ENCODE peak calls at places on chromosomes 5 and 9, in seven cellular contexts. G is HCT116; L is aorta; E is H1; A is CD4-positive, alpha-beta memory T cell; J is right cardiac atrium; O is brain microvascular endothelial cell. M is an unnamed sample.

GRCh38 chr5:145829708-145830361 is 5.3 kb downstream of the PRELID2 start:
- DNase-seq in G (no peak), L (no peak), E (no peak), A (no peak), J (no peak), O (no peak), M (no peak)

GRCh38 chr5:32027093-32027716 is 146.9 kb downstream of the GOLPH3 start:
- DNase-seq in G (no peak), L (no peak), E (no peak), A (no peak), J (no peak), O (no peak), M (no peak)

GRCh38 chr5:99771296-99771695 is 763.9 kb upstream of the FAM174A start:
- DNase-seq in G (no peak), L (no peak), E (no peak), A (no peak), J (no peak), O (no peak), M (no peak)

GRCh38 chr5:82356808-82357671 is 78.9 kb upstream of the RPS23 start:
- DNase-seq in G (peak; percentile 98), L (peak; percentile 90), E (no peak), A (peak; percentile 90), J (peak; percentile 92), O (peak; percentile 96), M (peak; percentile 98)

GRCh38 chr9:70291446-70291845 is 32.7 kb downstream of the SMC5 start:
- DNase-seq in G (no peak), L (no peak), E (no peak), A (no peak), J (no peak), O (no peak), M (no peak)

GRCh38 chr5:160439205-160439600 is 17.5 kb downstream of the PTTG1 start:
- DNase-seq in G (peak; percentile 66), L (peak; percentile 95), E (peak; percentile 83), A (peak; percentile 82), J (peak; percentile 82), O (peak; percentile 89), M (no peak)

GRCh38 chr5:78056901-78057514 is 237.5 kb downstream of the AP3B1 start:
- DNase-seq in G (no peak), L (no peak), E (no peak), A (no peak), J (no peak), O (peak; percentile 16), M (no peak)

GRCh38 chr5:64637144-64637543 is 53.2 kb upstream of the SHISAL2B start:
- DNase-seq in G (no peak), L (no peak), E (no peak), A (no peak), J (no peak), O (no peak), M (no peak)

GRCh38 chr5:10232386-10232785 is 17.3 kb downstream of the ATPSCKMT start:
- DNase-seq in G (no peak), L (no peak), E (no peak), A (no peak), J (no peak), O (no peak), M (no peak)

GRCh38 chr5:192691-192969 is 1.3 kb downstream of the LRRC14B start:
- DNase-seq in G (no peak), L (no peak), E (no peak), A (no peak), J (no peak), O (no peak), M (no peak)

GRCh38 chr9:98665511-98665910 is 43.2 kb downstream of the GABBR2 start:
- DNase-seq in G (no peak), L (no peak), E (no peak), A (no peak), J (no peak), O (no peak), M (no peak)

GRCh38 chr9:93587651-93588347 is 11.4 kb downstream of the PHF2 start:
- DNase-seq in G (no peak), L (peak; percentile 67), E (no peak), A (no peak), J (no peak), O (no peak), M (no peak)

GRCh38 chr9:116087246-116087645 is 66.3 kb upstream of the PAPPA start:
- DNase-seq in G (no peak), L (no peak), E (no peak), A (no peak), J (peak; percentile 39), O (peak; percentile 59), M (peak; percentile 77)

GRCh38 chr9:114069476-114070187 is 8.5 kb downstream of the AMBP start:
- DNase-seq in G (no peak), L (peak; percentile 39), E (no peak), A (no peak), J (no peak), O (no peak), M (no peak)

GRCh38 chr5:129379406-129379805 is 80.7 kb upstream of the ADAMTS19 start:
- DNase-seq in G (no peak), L (no peak), E (no peak), A (no peak), J (no peak), O (no peak), M (no peak)

GRCh38 chr5:150134198-150134588 is 21.5 kb downstream of the PDGFRB start:
- DNase-seq in G (no peak), L (no peak), E (no peak), A (no peak), J (no peak), O (no peak), M (no peak)

GRCh38 chr5:149886697-149887470 is 57.7 kb downstream of the PDE6A start:
- DNase-seq in G (no peak), L (no peak), E (no peak), A (no peak), J (no peak), O (peak; percentile 31), M (no peak)

GRCh38 chr5:149030392-149030791 is 32.5 kb downstream of the SH3TC2 start:
- DNase-seq in G (no peak), L (no peak), E (no peak), A (no peak), J (no peak), O (peak; percentile 24), M (peak; percentile 26)

GRCh38 chr9:79213417-79214125 is 358.2 kb upstream of the TLE4 start:
- DNase-seq in G (no peak), L (no peak), E (no peak), A (no peak), J (no peak), O (peak; percentile 26), M (no peak)

GRCh38 chr9:110128664-110129329 is 79.2 kb downstream of the C9orf152 start:
- DNase-seq in G (no peak), L (no peak), E (no peak), A (no peak), J (no peak), O (peak; percentile 49), M (no peak)

GRCh38 chr9:21974542-21975409 is 19.4 kb downstream of the CDKN2A start:
- DNase-seq in G (peak; percentile 29), L (peak; percentile 79), E (peak; percentile 81), A (peak; percentile 32), J (peak; percentile 30), O (peak; percentile 80), M (no peak)

GRCh38 chr9:106621299-106621920 is 241.6 kb upstream of the ZNF462 start:
- DNase-seq in G (no peak), L (no peak), E (peak; percentile 15), A (no peak), J (no peak), O (no peak), M (no peak)

GRCh38 chr5:94618029-94618492 is 343 bp downstream of the KIAA0825 start:
- DNase-seq in G (peak; percentile 36), L (peak; percentile 80), E (no peak), A (no peak), J (peak; percentile 72), O (peak; percentile 53), M (no peak)

GRCh38 chr5:178314066-178314660 is 81.6 kb upstream of the PHYKPL start:
- DNase-seq in G (no peak), L (peak; percentile 51), E (no peak), A (no peak), J (no peak), O (no peak), M (no peak)

GRCh38 chr9:84001621-84002020 is 21.0 kb downstream of the RMI1 start:
- DNase-seq in G (no peak), L (no peak), E (no peak), A (no peak), J (no peak), O (no peak), M (no peak)

GRCh38 chr5:16797949-16798348 is 138.1 kb downstream of the MYO10 start:
- DNase-seq in G (no peak), L (no peak), E (no peak), A (no peak), J (no peak), O (no peak), M (no peak)

GRCh38 chr5:139710370-139711066 is 62.4 kb downstream of the CXXC5 start:
- DNase-seq in G (no peak), L (peak; percentile 90), E (no peak), A (peak; percentile 76), J (peak; percentile 66), O (peak; percentile 63), M (no peak)

DNA sequence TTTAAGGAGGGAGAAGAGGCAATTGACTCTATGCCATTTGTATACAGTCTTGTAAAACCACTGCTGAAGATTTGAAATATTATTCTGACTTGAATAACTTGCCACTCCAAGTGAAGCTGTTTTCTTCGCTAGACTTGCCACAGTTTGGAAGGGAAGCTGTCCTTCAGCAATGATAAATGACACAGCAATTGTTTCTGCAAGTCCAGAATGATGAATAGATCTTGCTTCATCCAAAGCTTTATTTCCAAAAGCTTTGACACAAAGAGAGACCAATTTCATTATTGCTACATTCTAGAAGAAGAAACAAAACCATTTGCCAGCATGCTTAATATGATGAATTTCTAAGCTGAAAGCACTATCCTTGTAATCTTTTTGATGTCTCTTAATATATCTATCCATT is 73.7 kb downstream of the ZNF366 start:
- DNase-seq in G (no peak), L (no peak), E (no peak), A (no peak), J (no peak), O (no peak), M (no peak)
- H3K27ac ChIP-seq in G (no peak overlapping the region), L (no peak overlapping the region), E (no peak overlapping the region), A (no peak overlapping the region), J (no peak overlapping the region), O (no peak overlapping the region), M (no peak overlapping the region)

GRCh38 chr9:88831783-88832407 is 159.4 kb upstream of the S1PR3 start:
- DNase-seq in G (no peak), L (no peak), E (no peak), A (no peak), J (no peak), O (no peak), M (no peak)
- H3K27ac ChIP-seq in G (no peak overlapping the region), L (no peak overlapping the region), E (no peak overlapping the region), A (no peak overlapping the region), J (no peak overlapping the region), O (no peak overlapping the region), M (no peak overlapping the region)

DNA sequence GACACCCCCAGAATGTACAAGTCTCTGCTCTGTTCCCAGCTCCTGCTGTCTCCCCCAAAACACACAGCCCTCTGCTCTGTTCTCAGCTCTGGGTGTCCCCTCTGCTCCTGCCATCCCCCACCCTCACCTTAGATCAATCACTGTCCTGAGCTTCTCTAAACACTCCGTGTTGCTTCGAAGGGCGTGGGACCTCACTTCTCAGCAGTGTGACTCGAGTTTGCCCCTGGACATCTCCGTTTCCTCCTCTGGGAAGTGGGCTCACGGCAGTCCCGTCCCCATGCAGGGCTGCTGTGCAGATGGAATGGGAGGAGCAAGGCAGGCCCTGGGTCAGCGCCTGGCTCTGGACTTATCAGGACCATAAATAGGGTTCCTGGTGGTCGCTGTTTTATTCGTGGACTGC is 98.0 kb upstream of the RAPGEF1 start:
- DNase-seq in G (no peak), L (no peak), E (no peak), A (no peak), J (no peak), O (no peak), M (no peak)
- H3K27ac ChIP-seq in G (no peak overlapping the region), L (no peak overlapping the region), E (no peak overlapping the region), A (no peak overlapping the region), J (no peak overlapping the region), O (no peak overlapping the region), M (no peak overlapping the region)

GRCh38 chr5:138528208-138528607 is 14.8 kb downstream of the ETF1 start:
- DNase-seq in G (no peak), L (no peak), E (no peak), A (no peak), J (no peak), O (no peak), M (no peak)
- H3K27ac ChIP-seq in G (no peak overlapping the region), L (no peak overlapping the region), E (no peak overlapping the region), A (no peak overlapping the region), J (no peak overlapping the region), O (no peak overlapping the region), M (peak overlapping the region; percentile 11)